ENCODE peak calls at places on chromosomes 16 and 17, in ten cellular contexts. E is GM13976; Q is HL-60; I is heart right ventricle; H is breast epithelium; Z is Calu3; T is AG09309; J is activated T-cell treated with anti-CD3 and anti-CD28 coated beads, Interleukin-2, amount 50 U/mL, for 72 hours; M is stimulated activated CD4-positive, alpha-beta T cell treated with anti-CD3 and anti-CD28 coated beads, Interleukin-15, amount 100 ng/mL, for 24 hours; B is SIG-M5. C is an unnamed sample.

GRCh38 chr17:16980813-16981731 is 9.2 kb upstream of the TNFRSF13B start:
- DNase-seq in E (peak), Q (no peak), I (no peak), H (no peak), Z (no peak), T (no peak), J (no peak), M (no peak), B (no peak), C (no peak)

GRCh38 chr17:66893382-66893781 is 58.5 kb downstream of the CACNG5 start:
- DNase-seq in E (no peak), Q (no peak), I (no peak), H (no peak), Z (no peak), T (no peak), J (no peak), M (no peak), B (no peak), C (no peak)

GRCh38 chr16:23424292-23424958 is 28.6 kb downstream of the COG7 start:
- DNase-seq in E (no peak), Q (no peak), I (no peak), H (peak), Z (no peak), T (no peak), J (no peak), M (no peak), B (no peak), C (no peak)

GRCh38 chr16:81293909-81294802 is 20.6 kb upstream of the GAN start:
- DNase-seq in E (no peak), Q (no peak), I (no peak), H (no peak), Z (no peak), T (peak), J (no peak), M (no peak), B (no peak), C (no peak)

GRCh38 chr16:2596747-2597559 is 59.1 kb downstream of the PDPK1 start:
- DNase-seq in E (no peak), Q (no peak), I (no peak), H (no peak), Z (no peak), T (no peak), J (no peak), M (no peak), B (no peak), C (no peak)

GRCh38 chr16:76277099-76278030 is at the start of gene CNTNAP4:
- DNase-seq in E (no peak), Q (no peak), I (peak), H (no peak), Z (no peak), T (no peak), J (no peak), M (no peak), B (no peak), C (no peak)

GRCh38 chr17:19343671-19344151 is 18.8 kb downstream of the B9D1 start:
- DNase-seq in E (no peak), Q (no peak), I (no peak), H (no peak), Z (no peak), T (no peak), J (no peak), M (no peak), B (no peak), C (no peak)

GRCh38 chr17:79048826-79049755 is 25.1 kb downstream of the C1QTNF1 start:
- DNase-seq in E (no peak), Q (no peak), I (no peak), H (no peak), Z (no peak), T (no peak), J (no peak), M (no peak), B (no peak), C (no peak)

GRCh38 chr17:40724656-40725055 is 21.1 kb upstream of the KRT24 start:
- DNase-seq in E (no peak), Q (no peak), I (no peak), H (no peak), Z (peak), T (no peak), J (no peak), M (no peak), B (no peak), C (no peak)